ENCODE peak calls at places on chromosomes 11 and 22, in seven cellular contexts. I is lower leg skin, V is AG04450, O is fibroblast of villous mesenchyme, P is bronchial epithelial cell, Z is GM12865, U is WTC11. H is an unnamed sample.

GRCh38 chr11:45751430-45751829 is 53.5 kb upstream of the SLC35C1 start:
- DNase-seq in I (no peak), V (no peak), O (no peak), P (no peak), Z (no peak), U (peak), H (no peak)

GRCh38 chr11:44595006-44595405 is 29.5 kb downstream of the CD82 start:
- DNase-seq in I (no peak), V (no peak), O (no peak), P (no peak), Z (no peak), U (no peak), H (no peak)

GRCh38 chr11:31509017-31509411 is 408 bp downstream of the IMMP1L start:
- DNase-seq in I (no peak), V (no peak), O (no peak), P (peak), Z (peak), U (no peak), H (no peak)

GRCh38 chr22:35051791-35052190 is 14.2 kb upstream of the ISX start:
- DNase-seq in I (no peak), V (no peak), O (no peak), P (peak), Z (peak), U (no peak), H (no peak)

GRCh38 chr22:40512426-40513136 is 123.9 kb downstream of the MRTFA start:
- DNase-seq in I (no peak), V (peak), O (peak), P (peak), Z (no peak), U (no peak), H (no peak)

GRCh38 chr22:23278883-23279675 is 98.8 kb downstream of the BCR start:
- DNase-seq in I (peak), V (no peak), O (no peak), P (peak), Z (no peak), U (no peak), H (no peak)

GRCh38 chr11:80993561-80993960 is 1552.7 kb upstream of the TENM4 start:
- DNase-seq in I (no peak), V (no peak), O (no peak), P (no peak), Z (no peak), U (no peak), H (no peak)

GRCh38 chr22:48528221-48528915 is 1299.3 kb downstream of the BRD1 start:
- DNase-seq in I (no peak), V (no peak), O (no peak), P (no peak), Z (no peak), U (no peak), H (no peak)

GRCh38 chr11:20274031-20274430 is 89.5 kb upstream of the HTATIP2 start:
- DNase-seq in I (no peak), V (no peak), O (no peak), P (no peak), Z (peak), U (no peak), H (no peak)

GRCh38 chr22:38038426-38038825 is 18.8 kb upstream of the PICK1 start:
- DNase-seq in I (no peak), V (no peak), O (no peak), P (no peak), Z (no peak), U (no peak), H (no peak)

GRCh38 chr22:48742191-48742555 is 1085.5 kb downstream of the BRD1 start:
- DNase-seq in I (peak), V (no peak), O (no peak), P (no peak), Z (no peak), U (no peak), H (peak)

GRCh38 chr11:93727985-93728791 is 13.1 kb downstream of the TAF1D start:
- DNase-seq in I (no peak), V (no peak), O (peak), P (peak), Z (no peak), U (no peak), H (no peak)

GRCh38 chr11:111942826-111943225 is 5.7 kb downstream of the DIXDC1 start:
- DNase-seq in I (no peak), V (no peak), O (peak), P (peak), Z (no peak), U (no peak), H (no peak)

GRCh38 chr11:68027667-68028066 is 2.8 kb upstream of the NDUFS8 start:
- DNase-seq in I (no peak), V (no peak), O (no peak), P (no peak), Z (no peak), U (no peak), H (no peak)

GRCh38 chr11:119077839-119078238 is 6.8 kb upstream of the HMBS start:
- DNase-seq in I (no peak), V (no peak), O (no peak), P (no peak), Z (no peak), U (no peak), H (no peak)

GRCh38 chr22:20414450-20414849 is 20.5 kb downstream of the ZNF74 start:
- DNase-seq in I (no peak), V (no peak), O (no peak), P (no peak), Z (no peak), U (no peak), H (no peak)

GRCh38 chr11:1481483-1481825 is 5.1 kb downstream of the MOB2 start:
- DNase-seq in I (no peak), V (no peak), O (no peak), P (no peak), Z (no peak), U (no peak), H (no peak)

GRCh38 chr11:108873305-108873704 is 208.4 kb downstream of the DDX10 start:
- DNase-seq in I (no peak), V (no peak), O (no peak), P (no peak), Z (no peak), U (no peak), H (no peak)

GRCh38 chr11:59025097-59025496 is 61.0 kb upstream of the GLYATL1B start:
- DNase-seq in I (no peak), V (no peak), O (no peak), P (no peak), Z (no peak), U (no peak), H (no peak)

GRCh38 chr22:43276311-43276710 is 66.9 kb downstream of the SCUBE1 start:
- DNase-seq in I (no peak), V (no peak), O (no peak), P (no peak), Z (no peak), U (no peak), H (no peak)

GRCh38 chr11:100925935-100926334 is 203.7 kb downstream of the PGR start:
- DNase-seq in I (no peak), V (no peak), O (peak), P (peak), Z (peak), U (no peak), H (no peak)

GRCh38 chr22:38317995-38318715 is 922 bp upstream of the CSNK1E start:
- DNase-seq in I (peak), V (peak), O (peak), P (peak), Z (no peak), U (no peak), H (peak)

GRCh38 chr11:62338218-62338617 is 970 bp downstream of the ASRGL1 start:
- DNase-seq in I (no peak), V (no peak), O (no peak), P (no peak), Z (no peak), U (no peak), H (no peak)

GRCh38 chr11:26231252-26231661 is 100.7 kb upstream of the ANO3 start:
- DNase-seq in I (no peak), V (peak), O (peak), P (peak), Z (no peak), U (no peak), H (no peak)

GRCh38 chr22:44354288-44354687 is 41.5 kb upstream of the SHISAL1 start:
- DNase-seq in I (peak), V (no peak), O (no peak), P (no peak), Z (no peak), U (no peak), H (no peak)

GRCh38 chr11:107704432-107704831 is 7.4 kb downstream of the SLN start:
- DNase-seq in I (no peak), V (no peak), O (no peak), P (peak), Z (no peak), U (no peak), H (no peak)

GRCh38 chr11:113096661-113097060 is 135.4 kb downstream of the NCAM1 start:
- DNase-seq in I (no peak), V (no peak), O (no peak), P (no peak), Z (no peak), U (no peak), H (no peak)

GRCh38 chr11:34068098-34068497 is 16.6 kb downstream of the CAPRIN1 start:
- DNase-seq in I (no peak), V (no peak), O (no peak), P (no peak), Z (no peak), U (no peak), H (no peak)

GRCh38 chr22:37331811-37332536 is 49.7 kb downstream of the CYTH4 start:
- DNase-seq in I (no peak), V (no peak), O (no peak), P (no peak), Z (peak), U (no peak), H (no peak)

GRCh38 chr11:2662430-2663299 is 37.1 kb downstream of the KCNQ1OT1 start:
- DNase-seq in I (no peak), V (no peak), O (no peak), P (no peak), Z (no peak), U (no peak), H (no peak)

GRCh38 chr11:65434667-65435179 is 12.1 kb downstream of the NEAT1 start:
- DNase-seq in I (peak), V (no peak), O (peak), P (peak), Z (no peak), U (no peak), H (no peak)

GRCh38 chr11:44992181-44992582 is 41.5 kb upstream of the TP53I11 start:
- DNase-seq in I (no peak), V (no peak), O (no peak), P (no peak), Z (no peak), U (no peak), H (no peak)

GRCh38 chr22:46613606-46613997 is 6.6 kb upstream of the GRAMD4 start:
- DNase-seq in I (no peak), V (no peak), O (peak), P (no peak), Z (peak), U (no peak), H (no peak)

GRCh38 chr11:27041141-27041869 is 690 bp downstream of the BBOX1 start:
- DNase-seq in I (no peak), V (no peak), O (peak), P (no peak), Z (no peak), U (no peak), H (no peak)

GRCh38 chr22:22061085-22062077 is 78.8 kb upstream of the TOP3B start:
- DNase-seq in I (no peak), V (no peak), O (peak), P (peak), Z (no peak), U (no peak), H (no peak)
- TF ChIP-seq CTCF in I (no peak), V (peak), O (peak), P (peak), Z (no peak), U (no peak), H (no peak)

DNA sequence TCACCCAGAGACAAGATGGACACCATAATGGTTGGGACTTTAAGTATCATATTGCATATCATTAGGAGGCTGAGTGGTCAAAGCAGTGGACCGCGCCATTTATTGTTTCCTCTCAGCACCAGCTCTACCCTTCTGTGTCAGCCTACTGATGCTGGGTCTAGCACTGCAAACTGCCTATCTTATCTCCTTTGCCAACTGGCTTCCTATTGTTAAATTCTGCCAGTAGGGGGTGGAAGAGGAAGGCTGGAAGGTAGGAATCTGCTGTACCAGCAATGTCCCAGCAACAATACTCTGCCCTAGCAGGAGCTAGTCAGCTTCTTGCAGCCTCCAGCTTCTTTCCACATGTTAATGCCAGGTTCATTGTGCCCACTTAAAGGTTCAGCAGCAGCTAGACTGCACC is 367.1 kb upstream of the PDGFD start:
- DNase-seq in I (no peak), V (no peak), O (no peak), P (peak), Z (peak), U (peak), H (no peak)
- TF ChIP-seq CTCF in I (no peak), V (peak), O (no peak), P (peak), Z (peak), U (no peak), H (no peak)

DNA sequence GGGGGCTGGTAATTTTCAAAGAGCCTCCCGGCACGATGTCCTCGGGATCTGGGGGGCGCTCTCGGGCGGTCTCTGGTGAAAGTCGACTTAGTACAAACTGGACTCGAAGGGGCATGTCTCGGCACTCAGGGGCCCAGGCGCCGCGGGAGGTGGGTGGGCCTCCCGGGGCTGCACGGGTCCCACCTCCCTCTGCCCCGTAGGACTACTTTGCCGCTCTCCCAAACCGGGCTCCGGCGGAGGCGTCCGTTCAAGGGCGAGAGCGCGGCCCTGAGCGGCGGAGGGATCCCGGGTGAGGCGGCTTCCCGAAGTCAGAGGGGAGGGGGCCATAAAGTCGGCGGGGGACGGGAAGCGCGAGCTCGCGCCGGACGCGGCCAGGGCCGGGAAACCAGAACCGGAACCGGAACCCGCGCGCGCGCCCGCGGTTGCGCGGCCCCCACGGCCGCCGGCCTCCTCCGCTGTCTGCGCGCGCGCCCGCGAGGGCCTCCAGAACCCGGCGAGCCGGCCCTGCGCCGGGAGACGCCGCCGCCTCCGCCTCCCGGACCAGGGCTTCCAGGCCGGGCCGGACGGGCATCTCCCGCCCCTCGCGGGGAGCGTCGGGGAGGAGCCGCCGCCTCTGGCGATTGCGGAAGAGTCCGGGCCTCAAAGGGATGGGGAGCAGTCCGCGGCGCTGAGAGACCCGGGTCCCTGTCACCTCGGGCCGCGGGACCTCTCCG is at the start of gene ARHGEF12:
- DNase-seq in I (peak), V (peak), O (peak), P (peak), Z (peak), U (peak), H (peak)
- TF ChIP-seq CTCF in I (no peak), V (peak), O (peak), P (peak), Z (peak), U (no peak), H (no peak)

DNA sequence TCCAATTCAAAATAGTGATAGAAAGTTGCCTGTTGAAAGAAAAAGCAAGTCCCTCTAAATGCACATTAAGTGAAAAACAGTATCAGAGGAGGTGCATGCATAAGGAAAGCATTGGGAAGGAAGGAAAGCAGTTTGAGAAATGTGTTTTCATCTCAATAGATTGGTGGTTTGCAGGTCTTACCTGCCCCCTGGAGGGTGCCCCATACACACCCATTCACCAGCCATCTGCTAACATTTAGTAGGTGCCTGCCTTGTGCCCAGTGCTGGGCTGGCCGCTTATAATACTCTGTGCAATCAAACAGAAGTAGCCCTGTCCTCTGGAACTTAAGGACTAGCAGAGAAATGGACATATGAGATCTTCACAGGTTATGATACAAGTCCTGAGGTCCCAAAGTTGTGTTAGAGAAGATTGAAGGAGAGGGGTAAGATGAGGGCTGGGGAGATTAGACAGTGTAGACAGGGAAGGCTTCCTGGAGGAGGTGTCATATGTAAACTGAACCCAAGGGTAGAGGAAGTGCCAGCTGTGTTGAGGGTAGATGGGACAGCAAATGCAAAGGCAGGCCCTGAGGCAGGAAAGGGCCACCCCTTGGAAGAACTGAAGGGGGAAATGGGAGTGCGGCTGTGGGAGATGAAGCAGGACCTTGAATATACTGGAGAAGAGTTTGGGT is 184.2 kb downstream of the MN1 start:
- DNase-seq in I (no peak), V (no peak), O (no peak), P (no peak), Z (no peak), U (no peak), H (no peak)
- TF ChIP-seq CTCF in I (no peak), V (no peak), O (no peak), P (peak), Z (no peak), U (no peak), H (no peak)

H was measured in omental fat pad.